ENCODE peak calls at places on chromosome 17, in four cellular contexts. V is HepG2, W is H1, T is GM12878. H is an unnamed sample.

GRCh38 chr17:57860414-57860999 is 10.7 kb upstream of the MRPS23 start:
- DNase-seq in T (no peak), V (no peak), W (no peak), H (no peak)

GRCh38 chr17:15006421-15006820 is 258.7 kb downstream of the PMP22 start:
- DNase-seq in T (no peak), V (no peak), W (no peak), H (no peak)

GRCh38 chr17:8776861-8777260 is 18.5 kb upstream of the SPDYE4 start:
- DNase-seq in W (no peak), V (no peak), T (no peak), H (no peak)

GRCh38 chr17:81277938-81278693 is 17.0 kb downstream of the SLC38A10 start:
- DNase-seq in W (no peak), T (no peak), V (no peak), H (no peak)

GRCh38 chr17:82914375-82914774 is 74.6 kb upstream of the ZNF750 start:
- DNase-seq in W (no peak), T (no peak), V (no peak), H (no peak)

GRCh38 chr17:61511480-61512182 is 59.4 kb downstream of the TBX4 start:
- DNase-seq in V (no peak), W (no peak), T (no peak), H (no peak)

GRCh38 chr17:18217412-18218015 is 7.9 kb upstream of the LLGL1 start:
- DNase-seq in W (no peak), V (peak), T (peak), H (peak)

GRCh38 chr17:59504821-59505220 is 60.6 kb upstream of the DHX40 start:
- DNase-seq in V (no peak), T (no peak), W (no peak), H (no peak)

GRCh38 chr17:82858376-82859126 is 18.7 kb upstream of the ZNF750 start:
- DNase-seq in V (no peak), W (no peak), T (no peak), H (no peak)

GRCh38 chr17:69646729-69647128 is 232.2 kb downstream of the MAP2K6 start:
- DNase-seq in W (no peak), V (no peak), T (no peak), H (no peak)

GRCh38 chr17:41446806-41447205 is 6.0 kb upstream of the KRT38 start:
- DNase-seq in V (no peak), W (no peak), T (no peak), H (no peak)

GRCh38 chr17:71472809-71473789 is 647.7 kb upstream of the SOX9 start:
- DNase-seq in W (peak), V (peak), T (no peak), H (peak)

GRCh38 chr17:9181640-9182039 is 160.3 kb downstream of the NTN1 start:
- DNase-seq in W (no peak), V (no peak), T (no peak), H (no peak)

GRCh38 chr17:57537524-57538410 is 207.3 kb downstream of the CCDC182 start:
- DNase-seq in W (no peak), V (peak), T (no peak), H (no peak)

GRCh38 chr17:34756670-34757021 is 177.3 kb downstream of the TMEM132E start:
- DNase-seq in T (no peak), W (no peak), V (no peak), H (no peak)

GRCh38 chr17:42694524-42694923 is 12.2 kb downstream of the CNTNAP1 start:
- DNase-seq in V (no peak), T (no peak), W (no peak), H (no peak)

GRCh38 chr17:57234252-57235092 is 21.9 kb upstream of the MSI2 start:
- DNase-seq in W (no peak), V (no peak), T (no peak), H (no peak)

GRCh38 chr17:954431-955164 is 25.0 kb downstream of the NXN start:
- DNase-seq in T (no peak), W (no peak), V (peak), H (no peak)

GRCh38 chr17:74842599-74843351 is 16.9 kb downstream of the GRIN2C start:
- DNase-seq in W (no peak), V (peak), T (no peak), H (peak)
- TF ChIP-seq BRCA1 in W (no peak), V (no peak), T (no peak), H (no peak)

GRCh38 chr17:48161127-48161905 is 53.8 kb downstream of the SNX11 start:
- DNase-seq in V (no peak), W (no peak), T (no peak), H (no peak)

GRCh38 chr17:48162305-48162934 is 54.9 kb downstream of the SNX11 start:
- DNase-seq in T (no peak), V (no peak), W (no peak), H (no peak)

GRCh38 chr17:48160177-48160967 is 52.8 kb downstream of the SNX11 start:
- DNase-seq in T (no peak), V (no peak), W (peak), H (no peak)

GRCh38 chr17:48163809-48164208 is 56.2 kb downstream of the SNX11 start:
- DNase-seq in V (no peak), T (no peak), W (no peak), H (no peak)

GRCh38 chr17:48162946-48163506 is 55.5 kb downstream of the SNX11 start:
- DNase-seq in V (peak), W (no peak), T (no peak), H (no peak)
- TF ChIP-seq BRCA1 in V (no peak), W (no peak), T (no peak), H (no peak)

GRCh38 chr17:45895969-45896793 is 1.8 kb downstream of the MAPT start:
- DNase-seq in T (no peak), W (no peak), V (no peak), H (no peak)
- TF ChIP-seq BRCA1 in T (no peak), W (no peak), V (no peak), H (no peak)

DNA sequence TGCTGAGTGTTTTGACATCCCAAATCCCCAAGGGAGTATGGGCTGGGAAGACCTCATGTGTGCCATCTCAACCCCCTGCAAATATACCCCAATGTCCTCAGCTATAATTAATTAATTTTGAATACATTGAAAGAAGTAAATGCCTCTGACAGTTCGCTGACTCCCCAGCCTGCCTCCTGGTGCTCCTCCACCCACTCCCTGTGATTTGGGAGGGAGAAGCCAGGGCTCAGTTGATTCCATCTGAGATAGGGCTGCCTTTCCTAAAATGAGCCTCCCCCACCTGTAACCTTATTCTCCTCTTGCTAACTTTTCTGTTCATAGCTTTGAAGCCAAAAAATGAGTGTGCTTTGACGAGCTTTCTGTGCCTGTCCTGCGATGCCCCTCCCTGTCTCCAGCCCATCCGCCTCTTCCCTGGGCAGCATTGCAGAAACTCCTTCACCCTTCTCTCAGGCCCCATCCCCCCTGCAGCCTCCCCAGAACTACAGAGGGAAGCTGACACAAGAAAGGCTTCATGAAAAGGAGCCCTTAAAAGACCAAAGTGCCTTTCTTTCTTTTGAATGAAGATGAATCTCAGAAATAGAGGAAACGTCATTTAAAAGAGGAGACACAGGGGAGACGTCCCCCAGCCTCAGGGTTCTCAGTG is 70.2 kb downstream of the HLF start:
- DNase-seq in V (no peak), W (no peak), T (no peak), H (no peak)
- TF ChIP-seq BRCA1 in V (no peak), W (no peak), T (no peak), H (no peak)

GRCh38 chr17:37358098-37358829 is 17.5 kb upstream of the C17orf78 start:
- DNase-seq in V (peak), T (no peak), W (peak), H (peak)
- TF ChIP-seq BRCA1 in V (no peak), T (no peak), W (no peak), H (no peak)

GRCh38 chr17:40097931-40098845 is 2.2 kb downstream of the NR1D1 start:
- DNase-seq in T (no peak), W (no peak), V (peak), H (peak)
- TF ChIP-seq BRCA1 in T (no peak), W (no peak), V (peak), H (no peak)

GRCh38 chr17:73902416-73903181 is 258.4 kb upstream of the SDK2 start:
- DNase-seq in V (no peak), T (no peak), W (no peak), H (no peak)

GRCh38 chr17:73907601-73907910 is 263.3 kb upstream of the SDK2 start:
- DNase-seq in T (no peak), W (no peak), V (no peak), H (no peak)

GRCh38 chr17:73910216-73910615 is 266.0 kb upstream of the SDK2 start:
- DNase-seq in V (no peak), W (no peak), T (no peak), H (no peak)

GRCh38 chr17:73909156-73909555 is 264.9 kb upstream of the SDK2 start:
- DNase-seq in W (no peak), T (no peak), V (no peak), H (no peak)

DNA sequence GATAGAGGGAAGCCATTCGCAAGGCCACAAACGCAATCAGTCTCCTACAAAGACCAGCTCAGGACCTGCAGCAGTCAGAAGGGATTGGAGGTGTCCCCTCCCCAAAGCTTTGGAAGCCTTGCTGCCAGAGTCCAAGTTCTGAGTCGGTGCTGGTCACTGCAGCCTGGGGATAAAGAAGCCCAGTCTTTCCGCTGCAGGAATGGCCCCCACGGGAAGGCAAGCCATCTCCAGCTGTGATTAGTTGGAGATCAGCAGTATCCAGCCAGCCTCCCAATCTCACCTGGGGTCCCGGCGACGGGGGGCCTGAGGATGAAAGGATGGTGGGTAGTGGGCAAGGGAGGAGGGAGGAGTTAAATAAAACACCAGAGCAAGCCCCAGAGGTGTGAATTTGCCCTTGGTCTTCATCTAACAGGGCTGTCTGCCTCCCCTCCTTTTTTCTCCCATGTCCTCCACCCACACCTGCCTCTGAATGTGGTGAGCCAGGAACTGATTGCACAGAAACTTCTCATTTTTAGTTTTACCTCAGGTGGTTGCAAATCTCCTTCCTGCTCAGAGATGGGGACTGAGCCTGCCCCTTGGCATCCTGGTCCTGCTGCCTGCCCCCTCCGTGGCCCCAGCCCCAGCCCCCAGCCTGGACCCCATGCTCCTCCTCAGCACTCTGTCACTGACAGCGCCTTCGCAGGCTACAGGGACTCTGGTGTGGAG is 262.8 kb upstream of the SDK2 start:
- DNase-seq in V (no peak), T (no peak), W (no peak), H (no peak)
- TF ChIP-seq BRCA1 in V (no peak), T (no peak), W (no peak), H (no peak)

DNA sequence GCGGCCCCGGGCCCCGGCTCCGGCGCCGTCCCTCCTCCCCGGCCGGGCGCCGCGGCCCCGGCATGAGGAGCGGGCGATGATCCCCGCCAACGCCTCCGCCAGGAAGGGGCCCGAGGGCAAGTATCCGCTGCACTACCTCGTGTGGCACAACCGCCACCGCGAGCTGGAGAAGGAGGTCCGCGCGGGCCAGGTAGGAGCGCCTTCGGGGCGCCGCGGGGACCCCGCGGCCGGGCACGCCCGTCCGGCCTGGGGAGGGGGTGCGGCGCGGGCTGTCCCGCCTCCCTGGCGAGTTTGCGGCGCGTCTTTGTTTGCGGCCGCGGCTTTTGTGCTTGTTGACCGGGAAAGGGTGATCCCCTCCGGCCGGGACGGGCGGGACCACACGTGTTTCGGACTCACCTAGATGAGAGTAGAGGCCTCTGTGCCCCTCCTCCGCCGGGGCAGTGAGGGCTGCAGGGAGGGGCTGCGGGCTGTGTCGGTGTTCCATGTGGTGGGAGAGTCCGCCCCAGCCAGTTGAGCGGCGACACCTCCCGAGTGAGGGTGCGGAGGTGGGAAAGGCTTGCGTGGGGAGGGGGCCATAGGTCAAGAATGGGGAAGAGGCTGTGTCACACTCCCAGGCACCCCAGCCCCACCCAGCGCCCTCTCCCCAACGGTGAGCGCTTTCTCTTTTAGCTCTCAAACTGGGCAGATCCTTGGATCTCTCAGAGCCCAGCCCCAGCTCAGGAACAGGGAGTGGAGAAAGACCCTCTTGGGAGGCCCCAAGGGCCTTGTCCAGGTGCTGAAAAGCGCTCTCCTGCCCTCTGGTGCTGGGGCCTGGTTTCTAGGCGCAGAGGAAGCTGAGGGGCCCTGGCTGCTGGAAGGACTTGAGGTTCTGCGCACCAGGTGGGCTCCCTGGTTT is 861 bp downstream of the ANKRD13B start:
- DNase-seq in V (no peak), W (no peak), T (no peak), H (peak)
- TF ChIP-seq BRCA1 in V (no peak), W (no peak), T (no peak), H (no peak)

DNA sequence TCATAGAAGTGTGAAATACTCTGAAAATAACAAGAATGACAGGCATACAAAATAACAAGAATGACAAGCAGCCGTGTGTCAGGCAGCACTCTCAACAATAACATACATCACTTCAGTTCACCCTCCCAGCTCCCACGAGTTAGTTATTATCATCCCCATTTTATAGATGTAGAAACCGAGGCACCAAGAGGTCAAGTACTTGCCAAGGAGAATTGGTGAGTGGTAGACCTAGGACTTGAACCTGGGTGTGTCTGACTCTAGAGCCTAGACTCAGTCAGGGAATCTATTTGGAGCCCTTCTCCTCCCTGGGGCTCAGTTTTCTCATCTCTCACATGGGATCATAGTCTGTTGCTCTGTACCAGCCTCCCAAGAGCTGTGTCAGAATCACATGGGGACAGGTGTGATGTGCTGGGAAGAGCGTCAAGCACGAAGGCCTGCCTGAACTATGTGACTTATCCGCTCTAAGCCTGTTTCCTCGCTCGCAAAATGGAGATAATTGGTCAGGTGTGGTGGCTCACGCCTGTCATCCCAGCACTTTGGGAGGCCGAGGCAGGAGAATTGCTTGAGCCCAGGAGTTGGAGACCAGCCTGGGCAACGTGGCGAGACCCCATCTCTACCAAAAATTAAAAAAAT is 19.4 kb upstream of the PHOSPHO1 start:
- DNase-seq in W (no peak), T (no peak), V (no peak), H (no peak)
- TF ChIP-seq BRCA1 in W (no peak), T (no peak), V (no peak), H (no peak)

DNA sequence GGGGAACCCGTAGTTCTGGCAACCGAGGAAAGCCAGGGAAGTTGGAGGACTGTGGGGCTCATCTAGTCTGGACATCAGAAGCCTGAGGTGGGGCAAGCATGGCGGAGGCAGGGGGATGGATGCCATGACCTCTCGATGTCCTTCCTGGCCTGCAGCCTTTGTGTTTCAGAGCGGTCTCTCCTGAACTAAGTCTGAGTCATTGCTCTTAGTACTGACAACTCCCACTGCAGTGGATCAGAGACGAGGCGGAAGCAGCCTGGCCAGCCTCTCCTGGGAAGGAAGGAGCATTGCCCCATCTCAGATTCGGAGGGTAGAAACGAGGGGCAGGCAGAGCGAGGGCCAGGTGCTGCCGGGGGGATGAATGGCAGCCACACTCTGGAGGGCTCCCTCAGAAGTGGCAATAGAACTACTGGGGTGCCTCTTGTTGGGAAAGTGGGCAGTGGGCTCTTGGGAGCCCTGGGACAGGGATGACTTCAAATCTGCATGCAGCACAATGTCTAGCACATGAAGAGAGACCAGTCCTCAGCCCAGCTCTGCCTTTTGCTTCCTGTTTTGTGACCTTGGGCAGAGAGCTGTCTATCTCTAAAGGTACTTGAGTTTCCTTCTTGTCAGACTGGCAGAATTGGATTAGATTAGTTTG is 3.6 kb upstream of the STAC2 start:
- DNase-seq in T (no peak), W (no peak), V (no peak), H (no peak)
- TF ChIP-seq BRCA1 in T (no peak), W (no peak), V (no peak), H (no peak)